ENCODE peak calls at places on chromosomes 5 and 9, in four cellular contexts. Q is K562, H is GM12892, V is GM12878. Y is an unnamed sample.
A peak's percentile ranks its signal among the peaks of the same experiment; 100 is the strongest.

GRCh38 chr9:122821278-122821952 is 7.0 kb downstream of the PDCL start:
- DNase-seq in Q (peak; percentile 32), V (no peak), H (no peak), Y (no peak)

GRCh38 chr5:13540154-13540815 is 404.2 kb downstream of the DNAH5 start:
- DNase-seq in H (no peak), V (no peak), Q (no peak), Y (no peak)

GRCh38 chr9:34446468-34446891 is 11.9 kb downstream of the FAM219A start:
- DNase-seq in V (no peak), Q (no peak), H (no peak), Y (no peak)

GRCh38 chr5:118711727-118712126 is 276.6 kb downstream of the DTWD2 start:
- DNase-seq in Q (no peak), V (no peak), H (no peak), Y (no peak)

GRCh38 chr5:179319741-179320281 is 25.4 kb downstream of the ADAMTS2 start:
- DNase-seq in H (no peak), Q (no peak), V (no peak), Y (no peak)

GRCh38 chr5:159764283-159764927 is 151.9 kb upstream of the ADRA1B start:
- DNase-seq in V (no peak), H (no peak), Q (no peak), Y (no peak)

GRCh38 chr9:37146372-37146771 is 26.0 kb downstream of the ZCCHC7 start:
- DNase-seq in V (peak; percentile 50), H (no peak), Q (no peak), Y (no peak)

GRCh38 chr5:51376504-51376903 is 6.7 kb upstream of the ISL1 start:
- DNase-seq in Q (no peak), V (no peak), H (no peak), Y (no peak)

GRCh38 chr5:131230406-131230805 is 33.4 kb upstream of the CDC42SE2 start:
- DNase-seq in Q (no peak), V (no peak), H (no peak), Y (no peak)

GRCh38 chr5:27312291-27312690 is 273.9 kb upstream of the CDH9 start:
- DNase-seq in Q (no peak), H (no peak), V (no peak), Y (no peak)

GRCh38 chr9:89845862-89846261 is 241.1 kb downstream of the GADD45G start:
- DNase-seq in Q (no peak), H (no peak), V (no peak), Y (no peak)

GRCh38 chr5:1432296-1432695 is 12.9 kb downstream of the SLC6A3 start:
- DNase-seq in H (peak; percentile 3), Q (no peak), V (no peak), Y (no peak)

GRCh38 chr9:105901514-105902109 is 207.3 kb downstream of the TMEM38B start:
- DNase-seq in V (no peak), H (peak; percentile 32), Q (peak; percentile 66), Y (peak; percentile 31)

GRCh38 chr5:132479812-132480441 is 10.6 kb downstream of the IRF1 start:
- DNase-seq in H (no peak), Q (no peak), V (no peak), Y (no peak)

GRCh38 chr5:164921722-164922121 is 1416.3 kb downstream of the MAT2B start:
- DNase-seq in Q (no peak), V (no peak), H (no peak), Y (no peak)

GRCh38 chr5:138946831-138947560 is 71.9 kb upstream of the LRRTM2 start:
- DNase-seq in V (no peak), Q (no peak), H (no peak), Y (no peak)

GRCh38 chr9:76651114-76651697 is 113.0 kb upstream of the PCA3 start:
- DNase-seq in H (no peak), Q (no peak), V (no peak), Y (no peak)

GRCh38 chr9:101848485-101848919 is 110.1 kb upstream of the GRIN3A start:
- DNase-seq in H (no peak), Q (peak; percentile 15), V (no peak), Y (no peak)

GRCh38 chr9:33202552-33203300 is 35.6 kb upstream of the B4GALT1 start:
- DNase-seq in H (peak; percentile 39), V (peak; percentile 72), Q (no peak), Y (peak; percentile 25)

GRCh38 chr5:99900302-99900811 is 634.8 kb upstream of the FAM174A start:
- DNase-seq in Q (no peak), V (no peak), H (no peak), Y (no peak)

GRCh38 chr5:136236479-136237083 is 43.6 kb upstream of the SMIM32 start:
- DNase-seq in Q (no peak), V (no peak), H (no peak), Y (no peak)

GRCh38 chr9:133589454-133590227 is 19.5 kb downstream of the FAM163B start:
- DNase-seq in H (no peak), Q (no peak), V (no peak), Y (no peak)

GRCh38 chr5:44885903-44886302 is 77.2 kb downstream of the MRPS30 start:
- DNase-seq in Q (no peak), V (peak; percentile 44), H (no peak), Y (peak; percentile 19)

GRCh38 chr5:75964008-75964407 is 119.2 kb upstream of the SV2C start:
- DNase-seq in H (no peak), V (peak; percentile 48), Q (no peak), Y (peak; percentile 3)

GRCh38 chr5:172943906-172944305 is 15.3 kb upstream of the RPL26L1 start:
- DNase-seq in Q (no peak), H (no peak), V (no peak), Y (no peak)

GRCh38 chr9:135702002-135702721 is at the start of gene KCNT1:
- DNase-seq in V (no peak), H (peak; percentile 92), Q (peak; percentile 92), Y (peak; percentile 99)

GRCh38 chr5:159262472-159262858 is 625 bp upstream of the UBLCP1 start:
- DNase-seq in H (no peak), V (no peak), Q (no peak), Y (no peak)

GRCh38 chr5:16791036-16791705 is 144.9 kb downstream of the MYO10 start:
- DNase-seq in V (peak; percentile 24), H (no peak), Q (peak; percentile 55), Y (peak; percentile 23)

GRCh38 chr9:120935383-120935857 is 8.8 kb upstream of the TRAF1 start:
- DNase-seq in V (no peak), Q (peak; percentile 82), H (no peak), Y (no peak)

GRCh38 chr5:148857474-148857873 is 31.1 kb downstream of the ADRB2 start:
- DNase-seq in V (no peak), Q (no peak), H (no peak), Y (no peak)

GRCh38 chr5:98497391-98497790 is 276.1 kb upstream of the RGMB start:
- DNase-seq in Q (no peak), V (no peak), H (no peak), Y (no peak)

GRCh38 chr5:37838152-37838932 is 1.5 kb downstream of the GDNF start:
- DNase-seq in V (no peak), Q (no peak), H (no peak), Y (peak; percentile 10)

GRCh38 chr9:19410195-19410503 is 1.3 kb downstream of the ACER2 start:
- DNase-seq in V (no peak), Q (no peak), H (no peak), Y (no peak)

GRCh38 chr9:19408316-19408692 is 505 bp upstream of the ACER2 start:
- DNase-seq in H (peak; percentile 18), Q (peak; percentile 14), V (no peak), Y (no peak)

GRCh38 chr9:19410594-19410993 is 1.8 kb downstream of the ACER2 start:
- DNase-seq in Q (no peak), H (no peak), V (no peak), Y (no peak)

GRCh38 chr9:19408693-19409405 is at the start of gene ACER2:
- DNase-seq in Q (peak; percentile 93), H (peak; percentile 91), V (peak; percentile 66), Y (peak; percentile 91)

DNA sequence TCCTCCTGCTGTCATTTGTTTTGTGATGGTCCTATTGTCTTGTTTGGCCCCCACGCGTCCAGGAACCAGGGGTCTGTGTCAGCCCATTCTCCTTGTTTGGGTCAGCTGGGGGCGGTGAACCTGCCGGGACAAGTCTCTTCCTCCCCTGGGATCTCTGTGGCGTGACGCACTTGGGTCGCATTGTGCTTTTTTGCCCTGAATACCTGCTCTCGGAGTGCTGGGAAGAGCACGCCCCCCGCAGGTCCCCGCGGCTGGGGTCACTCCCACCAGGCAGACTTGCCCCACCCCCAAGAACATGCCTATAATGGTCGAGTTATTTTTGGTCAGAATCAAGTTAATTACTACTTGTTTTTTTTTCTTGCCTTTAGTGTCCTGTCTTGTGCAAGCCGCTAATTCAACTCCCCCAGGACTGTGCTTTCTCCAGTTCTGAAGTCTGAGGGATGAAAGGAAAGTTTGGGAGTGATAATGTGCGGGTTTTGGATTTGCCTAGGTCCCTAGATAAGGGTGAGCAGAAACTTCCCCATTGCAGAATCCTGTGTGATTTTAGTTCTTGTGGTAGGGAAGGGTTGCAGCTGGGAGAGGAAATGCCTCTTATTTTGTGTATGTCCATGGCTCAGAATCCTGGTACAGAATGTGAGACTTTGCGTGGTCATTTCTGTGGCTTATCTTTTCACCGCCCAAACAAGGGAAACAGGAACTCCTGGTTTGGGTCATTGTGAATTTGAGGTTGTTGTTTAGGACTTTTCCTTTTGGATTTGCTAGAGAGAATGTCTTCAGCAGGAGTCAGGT is 791 bp downstream of the ACER2 start:
- DNase-seq in H (peak; percentile 31), V (no peak), Q (peak; percentile 47), Y (peak; percentile 12)
- TF ChIP-seq TAF1 in H (no peak), V (no peak), Q (no peak), Y (no peak)

GRCh38 chr9:15253786-15254185 is 53.2 kb downstream of the TTC39B start:
- DNase-seq in Q (no peak), H (no peak), V (no peak), Y (no peak)
- TF ChIP-seq POLR2A in Q (no peak), H (no peak), V (no peak), Y (no peak)

GRCh38 chr9:107683566-107683965 is 194.0 kb upstream of the KLF4 start:
- DNase-seq in V (no peak), H (no peak), Q (no peak), Y (no peak)
- TF ChIP-seq POLR2AphosphoS5 in V (no peak), H (no peak), Q (no peak), Y (no peak)

DNA sequence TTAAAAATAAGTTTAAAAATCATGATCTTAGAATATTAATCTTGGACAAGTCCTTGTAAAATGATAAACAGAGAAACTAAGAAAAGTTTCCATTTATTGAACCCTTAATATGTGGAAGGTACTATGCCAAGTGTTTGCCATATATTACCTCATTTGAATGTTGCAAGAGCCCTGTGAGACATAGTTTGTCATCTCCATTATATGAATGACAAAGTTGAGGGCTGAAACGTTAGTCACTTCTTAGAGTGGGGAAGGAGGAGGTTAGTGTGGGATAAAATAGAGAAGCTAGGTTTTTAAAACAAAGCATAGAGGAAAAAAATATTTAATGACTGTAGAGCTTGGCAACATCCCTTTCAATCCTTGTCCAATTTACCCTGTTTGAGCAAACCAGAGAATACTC is 2.0 kb downstream of the TNC start:
- DNase-seq in V (no peak), Q (no peak), H (no peak), Y (no peak)
- TF ChIP-seq TAF1 in V (no peak), Q (no peak), H (no peak), Y (no peak)

DNA sequence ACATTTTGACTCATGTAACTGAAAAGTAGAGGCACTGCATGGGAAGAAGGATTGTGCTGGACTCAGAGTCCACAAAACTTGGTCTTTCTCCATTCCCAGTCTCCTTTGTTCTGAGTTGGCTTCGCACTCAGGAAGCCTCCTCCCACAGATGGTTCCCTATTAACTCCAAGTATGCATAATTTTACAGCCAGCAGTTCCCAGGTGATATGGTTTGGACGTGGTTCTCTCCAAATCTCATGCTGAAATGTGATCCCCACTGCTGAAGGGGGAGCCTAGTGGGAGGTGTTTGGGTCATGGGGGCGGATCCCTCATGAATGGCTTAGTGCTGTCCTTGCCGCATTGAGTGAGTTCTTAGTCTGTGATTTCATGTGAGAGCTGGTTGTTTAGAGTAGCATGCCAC is 86.6 kb downstream of the FEM1C start:
- DNase-seq in H (no peak), Q (no peak), V (no peak), Y (no peak)
- TF ChIP-seq POLR2A in H (no peak), Q (no peak), V (no peak), Y (no peak)

Y was measured in GM12891.